ENCODE peak calls at places on chromosome 13, in nine cellular contexts. One of them, this sample, is unnamed.

GRCh38 chr13:60351816-60352215 is 45.2 kb upstream of the TDRD3 start:
- DNase-seq in stomach: no peak
- DNase-seq in stimulated activated CD4-positive, alpha-beta T cell treated with anti-CD3 and anti-CD28 coated beads, Interleukin-1b, Interleukin-23, amount 100 ng/mL, for 24 hours: no peak
- DNase-seq in GM04503: no peak
- DNase-seq in midbrain: no peak
- DNase-seq in natural killer cell: no peak
- DNase-seq in activated T-cell treated with anti-CD3 and anti-CD28 coated beads, Interleukin-2, amount 50 U/mL, for 1 hour: no peak
- DNase-seq in cardiac muscle cell: no peak
- DNase-seq in Peyer's patch: no peak
- DNase-seq in this sample: no peak

GRCh38 chr13:106570354-106570822 is 2.5 kb upstream of the ARGLU1 start:
- DNase-seq in stimulated activated CD4-positive, alpha-beta T cell treated with anti-CD3 and anti-CD28 coated beads, Interleukin-1b, Interleukin-23, amount 100 ng/mL, for 24 hours: peak; percentile 47
- DNase-seq in natural killer cell: peak; percentile 69
- DNase-seq in GM04503: no peak
- DNase-seq in midbrain: no peak
- DNase-seq in Peyer's patch: peak; percentile 67
- DNase-seq in cardiac muscle cell: peak; percentile 95
- DNase-seq in activated T-cell treated with anti-CD3 and anti-CD28 coated beads, Interleukin-2, amount 50 U/mL, for 1 hour: peak; percentile 75
- DNase-seq in stomach: peak; percentile 80
- DNase-seq in this sample: peak; percentile 23

GRCh38 chr13:36533806-36534205 is 101.5 kb downstream of the CCNA1 start:
- DNase-seq in natural killer cell: no peak
- DNase-seq in midbrain: no peak
- DNase-seq in GM04503: no peak
- DNase-seq in Peyer's patch: no peak
- DNase-seq in stomach: no peak
- DNase-seq in activated T-cell treated with anti-CD3 and anti-CD28 coated beads, Interleukin-2, amount 50 U/mL, for 1 hour: no peak
- DNase-seq in stimulated activated CD4-positive, alpha-beta T cell treated with anti-CD3 and anti-CD28 coated beads, Interleukin-1b, Interleukin-23, amount 100 ng/mL, for 24 hours: no peak
- DNase-seq in cardiac muscle cell: peak; percentile 20
- DNase-seq in this sample: no peak

GRCh38 chr13:110305949-110306339 is 1.0 kb downstream of the COL4A1 start:
- DNase-seq in stomach: no peak
- DNase-seq in activated T-cell treated with anti-CD3 and anti-CD28 coated beads, Interleukin-2, amount 50 U/mL, for 1 hour: no peak
- DNase-seq in cardiac muscle cell: peak; percentile 47
- DNase-seq in Peyer's patch: no peak
- DNase-seq in stimulated activated CD4-positive, alpha-beta T cell treated with anti-CD3 and anti-CD28 coated beads, Interleukin-1b, Interleukin-23, amount 100 ng/mL, for 24 hours: no peak
- DNase-seq in midbrain: no peak
- DNase-seq in GM04503: no peak
- DNase-seq in natural killer cell: no peak
- DNase-seq in this sample: no peak

GRCh38 chr13:26227396-26227971 is 5.4 kb upstream of the RNF6 start:
- DNase-seq in midbrain: no peak
- DNase-seq in stomach: no peak
- DNase-seq in natural killer cell: no peak
- DNase-seq in stimulated activated CD4-positive, alpha-beta T cell treated with anti-CD3 and anti-CD28 coated beads, Interleukin-1b, Interleukin-23, amount 100 ng/mL, for 24 hours: no peak
- DNase-seq in Peyer's patch: no peak
- DNase-seq in activated T-cell treated with anti-CD3 and anti-CD28 coated beads, Interleukin-2, amount 50 U/mL, for 1 hour: no peak
- DNase-seq in cardiac muscle cell: no peak
- DNase-seq in GM04503: no peak
- DNase-seq in this sample: no peak

GRCh38 chr13:111904701-111905608 is 162.0 kb upstream of the SOX1 start:
- DNase-seq in natural killer cell: no peak
- DNase-seq in Peyer's patch: no peak
- DNase-seq in stomach: no peak
- DNase-seq in GM04503: no peak
- DNase-seq in stimulated activated CD4-positive, alpha-beta T cell treated with anti-CD3 and anti-CD28 coated beads, Interleukin-1b, Interleukin-23, amount 100 ng/mL, for 24 hours: no peak
- DNase-seq in activated T-cell treated with anti-CD3 and anti-CD28 coated beads, Interleukin-2, amount 50 U/mL, for 1 hour: no peak
- DNase-seq in midbrain: no peak
- DNase-seq in cardiac muscle cell: no peak
- DNase-seq in this sample: no peak

GRCh38 chr13:95044452-95045205 is 256.6 kb downstream of the ABCC4 start:
- DNase-seq in midbrain: no peak
- DNase-seq in Peyer's patch: no peak
- DNase-seq in natural killer cell: no peak
- DNase-seq in activated T-cell treated with anti-CD3 and anti-CD28 coated beads, Interleukin-2, amount 50 U/mL, for 1 hour: no peak
- DNase-seq in cardiac muscle cell: no peak
- DNase-seq in GM04503: no peak
- DNase-seq in stomach: no peak
- DNase-seq in stimulated activated CD4-positive, alpha-beta T cell treated with anti-CD3 and anti-CD28 coated beads, Interleukin-1b, Interleukin-23, amount 100 ng/mL, for 24 hours: no peak
- DNase-seq in this sample: no peak

GRCh38 chr13:57326532-57326931 is 159.5 kb downstream of the PRR20E start:
- DNase-seq in stimulated activated CD4-positive, alpha-beta T cell treated with anti-CD3 and anti-CD28 coated beads, Interleukin-1b, Interleukin-23, amount 100 ng/mL, for 24 hours: no peak
- DNase-seq in activated T-cell treated with anti-CD3 and anti-CD28 coated beads, Interleukin-2, amount 50 U/mL, for 1 hour: no peak
- DNase-seq in midbrain: no peak
- DNase-seq in Peyer's patch: no peak
- DNase-seq in cardiac muscle cell: no peak
- DNase-seq in stomach: no peak
- DNase-seq in natural killer cell: no peak
- DNase-seq in GM04503: no peak
- DNase-seq in this sample: no peak

GRCh38 chr13:90713436-90714133 is 633.9 kb upstream of the MIR17HG start:
- DNase-seq in cardiac muscle cell: no peak
- DNase-seq in activated T-cell treated with anti-CD3 and anti-CD28 coated beads, Interleukin-2, amount 50 U/mL, for 1 hour: no peak
- DNase-seq in Peyer's patch: no peak
- DNase-seq in stomach: no peak
- DNase-seq in GM04503: no peak
- DNase-seq in natural killer cell: no peak
- DNase-seq in midbrain: no peak
- DNase-seq in stimulated activated CD4-positive, alpha-beta T cell treated with anti-CD3 and anti-CD28 coated beads, Interleukin-1b, Interleukin-23, amount 100 ng/mL, for 24 hours: no peak
- DNase-seq in this sample: no peak

This sample was measured in omental fat pad.